ENCODE peak calls at places on chromosomes 11 and 22, in four cellular contexts. V is stimulated activated CD4-positive, alpha-beta T cell treated with anti-CD3 and anti-CD28 coated beads, Interleukin-4, amount 100 ng/mL, for 1 hour; E is fibroblast of lung; G is SHP77 treated with DMSO at 0.1 percent for 48 hours. D is an unnamed sample.

GRCh38 chr11:114176321-114176720 is 116.8 kb downstream of the ZBTB16 start:
- DNase-seq in V (no peak), E (no peak), G (no peak), D (no peak)

GRCh38 chr22:44272330-44272729 is 40.4 kb downstream of the SHISAL1 start:
- DNase-seq in V (no peak), E (no peak), G (no peak), D (no peak)

GRCh38 chr11:3188496-3189192 is 23.5 kb upstream of the OSBPL5 start:
- DNase-seq in V (no peak), E (peak; percentile 36), G (no peak), D (no peak)

GRCh38 chr22:30948930-30949342 is 19.6 kb downstream of the MORC2 start:
- DNase-seq in V (no peak), E (peak; percentile 19), G (no peak), D (no peak)

GRCh38 chr11:41486436-41486835 is 27.0 kb upstream of the LRRC4C start:
- DNase-seq in V (no peak), E (peak; percentile 61), G (no peak), D (no peak)

GRCh38 chr11:790721-791564 is 1.1 kb upstream of the CEND1 start:
- DNase-seq in V (no peak), E (peak; percentile 26), G (no peak), D (no peak)

GRCh38 chr11:105298630-105299029 is 159.1 kb upstream of the CARD18 start:
- DNase-seq in V (no peak), E (peak; percentile 54), G (no peak), D (no peak)

GRCh38 chr22:29478326-29479276 is 1.4 kb upstream of the NEFH start:
- DNase-seq in V (peak; percentile 39), E (no peak), G (no peak), D (no peak)

GRCh38 chr11:44957051-44957515 is 6.4 kb upstream of the TP53I11 start:
- DNase-seq in V (no peak), E (no peak), G (no peak), D (no peak)

GRCh38 chr22:38181453-38182200 is at the start of gene PLA2G6:
- DNase-seq in V (peak; percentile 96), E (peak; percentile 98), G (peak; percentile 97), D (peak; percentile 89)

GRCh38 chr22:36385491-36386350 is 2.0 kb downstream of the MYH9 start:
- DNase-seq in V (peak; percentile 69), E (peak; percentile 48), G (no peak), D (no peak)

GRCh38 chr11:8910662-8911039 is 338 bp upstream of the AKIP1 start:
- DNase-seq in V (no peak), E (no peak), G (no peak), D (no peak)

GRCh38 chr22:20424937-20425587 is 12.6 kb downstream of the SCARF2 start:
- DNase-seq in V (peak; percentile 25), E (no peak), G (no peak), D (no peak)

GRCh38 chr11:75582935-75583709 is 21.1 kb downstream of the SERPINH1 start:
- DNase-seq in V (peak; percentile 28), E (peak; percentile 77), G (peak; percentile 47), D (no peak)

GRCh38 chr11:113440816-113441215 is 34.4 kb downstream of the DRD2 start:
- DNase-seq in V (no peak), E (no peak), G (no peak), D (no peak)

GRCh38 chr11:72038491-72038890 is 39.8 kb downstream of the IL18BP start:
- DNase-seq in V (no peak), E (peak; percentile 75), G (no peak), D (no peak)

GRCh38 chr22:37026325-37026724 is 6.8 kb downstream of the MPST start:
- DNase-seq in V (no peak), E (no peak), G (no peak), D (no peak)

GRCh38 chr11:125123947-125124633 is 12.7 kb upstream of the TMEM218 start:
- DNase-seq in V (peak; percentile 47), E (peak; percentile 63), G (no peak), D (no peak)

GRCh38 chr11:87851234-87851633 is 324.0 kb downstream of the RAB38 start:
- DNase-seq in V (no peak), E (peak; percentile 69), G (no peak), D (no peak)